ENCODE peak calls at places on chromosomes 3 and 15, in six cellular contexts. E, G, I, D, T and R are unnamed samples.

GRCh38 chr3:4978259-4978965 is 825 bp upstream of the BHLHE40 start:
- DNase-seq in E (peak; percentile 86), G (peak; percentile 85), I (peak; percentile 99), D (peak; percentile 88), T (peak; percentile 97), R (peak; percentile 95)

GRCh38 chr3:128152419-128153155 is 694 bp upstream of the EEFSEC start:
- DNase-seq in E (peak; percentile 80), G (peak; percentile 84), I (no peak), D (no peak), T (no peak), R (no peak)

GRCh38 chr3:11589706-11590105 is 54.0 kb downstream of the VGLL4 start:
- DNase-seq in E (no peak), G (no peak), I (no peak), D (no peak), T (no peak), R (no peak)

GRCh38 chr3:32569540-32570425 is 875 bp downstream of the DYNC1LI1 start:
- DNase-seq in E (peak; percentile 77), G (peak; percentile 52), I (peak; percentile 83), D (no peak), T (no peak), R (peak; percentile 81)

GRCh38 chr3:98745718-98746117 is 17.4 kb upstream of the ST3GAL6 start:
- DNase-seq in E (no peak), G (no peak), I (no peak), D (no peak), T (no peak), R (no peak)

GRCh38 chr3:122298239-122298638 is 26.8 kb upstream of the CSTA start:
- DNase-seq in E (no peak), G (no peak), I (no peak), D (no peak), T (no peak), R (no peak)

GRCh38 chr15:38217788-38218609 is 34.6 kb upstream of the SPRED1 start:
- DNase-seq in E (no peak), G (peak; percentile 81), I (no peak), D (no peak), T (no peak), R (no peak)

GRCh38 chr3:58135712-58136543 is 74.8 kb downstream of the DNASE1L3 start:
- DNase-seq in E (no peak), G (no peak), I (no peak), D (no peak), T (no peak), R (no peak)

GRCh38 chr3:39147711-39148115 is 5.7 kb downstream of the CSRNP1 start:
- DNase-seq in E (no peak), G (no peak), I (no peak), D (no peak), T (no peak), R (no peak)

GRCh38 chr3:99023590-99024192 is 122.2 kb upstream of the DCBLD2 start:
- DNase-seq in E (peak; percentile 36), G (no peak), I (no peak), D (no peak), T (no peak), R (no peak)

GRCh38 chr3:72633101-72633500 is 215.1 kb downstream of the SHQ1 start:
- DNase-seq in E (no peak), G (peak; percentile 53), I (no peak), D (no peak), T (no peak), R (no peak)

GRCh38 chr3:150761831-150762661 is 923 bp downstream of the SIAH2 start:
- DNase-seq in E (peak; percentile 53), G (peak; percentile 55), I (peak; percentile 62), D (peak; percentile 33), T (no peak), R (peak; percentile 76)

GRCh38 chr15:53918180-53919079 is 59.8 kb upstream of the UNC13C start:
- DNase-seq in E (no peak), G (no peak), I (no peak), D (no peak), T (no peak), R (no peak)

GRCh38 chr3:158659454-158660237 is 12.8 kb downstream of the LXN start:
- DNase-seq in E (peak; percentile 61), G (peak; percentile 39), I (no peak), D (no peak), T (no peak), R (peak; percentile 71)

GRCh38 chr15:100919481-100920405 is 586 bp downstream of the LRRK1 start:
- DNase-seq in E (peak; percentile 75), G (no peak), I (peak; percentile 60), D (no peak), T (no peak), R (no peak)

GRCh38 chr15:90030376-90030775 is 29.3 kb downstream of the ZNF710 start:
- DNase-seq in E (no peak), G (no peak), I (no peak), D (no peak), T (no peak), R (no peak)

GRCh38 chr3:55678521-55679216 is 191.6 kb upstream of the WNT5A start:
- DNase-seq in E (no peak), G (no peak), I (no peak), D (peak; percentile 35), T (no peak), R (no peak)

GRCh38 chr3:119643094-119643493 is 17.3 kb downstream of the POPDC2 start:
- DNase-seq in E (no peak), G (no peak), I (no peak), D (no peak), T (no peak), R (no peak)

GRCh38 chr3:32238816-32239637 is 547 bp downstream of the CMTM8 start:
- DNase-seq in E (no peak), G (no peak), I (peak; percentile 64), D (no peak), T (no peak), R (peak; percentile 67)

GRCh38 chr15:73950479-73951043 is 24.3 kb downstream of the LOXL1 start:
- DNase-seq in E (no peak), G (no peak), I (peak; percentile 24), D (no peak), T (no peak), R (no peak)

GRCh38 chr15:51863131-51863530 is 33.7 kb downstream of the TMOD3 start:
- DNase-seq in E (no peak), G (no peak), I (no peak), D (no peak), T (no peak), R (no peak)

GRCh38 chr3:44995142-44995770 is 19.2 kb downstream of the EXOSC7 start:
- DNase-seq in E (peak; percentile 80), G (no peak), I (no peak), D (peak; percentile 57), T (no peak), R (no peak)

GRCh38 chr15:73923488-73924164 is 2.6 kb upstream of the LOXL1 start:
- DNase-seq in E (no peak), G (no peak), I (peak; percentile 14), D (no peak), T (no peak), R (no peak)

GRCh38 chr3:171044828-171045793 is 18.6 kb upstream of the SLC2A2 start:
- DNase-seq in E (no peak), G (peak; percentile 77), I (no peak), D (no peak), T (no peak), R (no peak)

GRCh38 chr15:96268421-96269204 is 61.9 kb upstream of the NR2F2 start:
- DNase-seq in E (no peak), G (peak; percentile 89), I (no peak), D (no peak), T (no peak), R (no peak)

GRCh38 chr3:32840086-32840841 is 22.5 kb downstream of the TRIM71 start:
- DNase-seq in E (no peak), G (no peak), I (no peak), D (no peak), T (no peak), R (no peak)

GRCh38 chr3:25381083-25381482 is 47.0 kb upstream of the RARB start:
- DNase-seq in E (no peak), G (no peak), I (no peak), D (no peak), T (no peak), R (no peak)

GRCh38 chr15:89058376-89058775 is 29.9 kb upstream of the ABHD2 start:
- DNase-seq in E (no peak), G (no peak), I (no peak), D (no peak), T (no peak), R (peak; percentile 55)

GRCh38 chr15:85380860-85381535 is 595 bp downstream of the AKAP13 start:
- DNase-seq in E (peak; percentile 88), G (peak; percentile 41), I (peak; percentile 75), D (no peak), T (no peak), R (peak; percentile 78)

GRCh38 chr15:68487087-68487843 is 55.3 kb upstream of the ITGA11 start:
- DNase-seq in E (no peak), G (no peak), I (no peak), D (no peak), T (peak; percentile 19), R (peak; percentile 83)

GRCh38 chr3:188943591-188943990 is 228.2 kb upstream of the TPRG1 start:
- DNase-seq in E (no peak), G (no peak), I (no peak), D (no peak), T (no peak), R (no peak)
- H3K27ac ChIP-seq in E (no peak overlapping the region), G (no peak overlapping the region), I (peak overlapping the region; percentile 25), D (peak overlapping the region; percentile 99), T (peak overlapping the region; percentile 63), R (peak overlapping the region; percentile 54)

GRCh38 chr15:39239562-39239961 is 341.3 kb upstream of the THBS1 start:
- DNase-seq in E (no peak), G (peak; percentile 67), I (no peak), D (no peak), T (no peak), R (no peak)
- H3K4me1 ChIP-seq in E (peaks cover 23% of the 10 kb centered on the region), G (peaks cover 23% of the 10 kb centered on the region), I (no peaks in the 10 kb centered on the region), D (no peaks in the 10 kb centered on the region), T (no peaks in the 10 kb centered on the region), R (no peaks in the 10 kb centered on the region)

GRCh38 chr15:36738817-36739216 is 159.4 kb downstream of the CDIN1 start:
- DNase-seq in E (no peak), G (no peak), I (no peak), D (no peak), T (no peak), R (no peak)

GRCh38 chr15:36737430-36737891 is 158.0 kb downstream of the CDIN1 start:
- DNase-seq in E (no peak), G (peak; percentile 65), I (no peak), D (no peak), T (no peak), R (no peak)

GRCh38 chr15:36731025-36731424 is 151.6 kb downstream of the CDIN1 start:
- DNase-seq in E (no peak), G (no peak), I (no peak), D (no peak), T (no peak), R (no peak)

DNA sequence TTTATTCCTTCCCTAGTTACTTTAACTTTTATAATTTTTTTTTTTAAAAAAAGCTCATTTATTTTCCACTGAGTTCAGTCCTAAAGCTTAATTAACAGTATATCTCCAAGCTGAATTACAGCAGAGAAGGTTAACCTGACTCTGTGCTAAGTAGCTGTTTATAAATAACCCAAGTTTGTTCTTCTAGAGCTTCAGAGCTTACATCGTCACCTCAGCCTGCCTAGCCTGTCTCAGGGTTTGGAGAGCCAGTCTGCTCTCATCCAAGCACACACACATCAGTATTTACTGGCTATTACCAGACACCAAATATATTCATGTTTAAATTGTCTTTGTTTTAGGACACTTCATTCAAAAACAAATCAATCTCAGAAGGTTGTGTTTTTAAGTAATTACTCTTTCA is 154.9 kb downstream of the CDIN1 start:
- DNase-seq in E (no peak), G (no peak), I (no peak), D (no peak), T (no peak), R (no peak)
- H3K27ac ChIP-seq in E (no peak overlapping the region), G (no peak overlapping the region), I (no peak overlapping the region), D (no peak overlapping the region), T (no peak overlapping the region), R (no peak overlapping the region)

GRCh38 chr3:195181107-195181498 is 89.9 kb downstream of the XXYLT1 start:
- DNase-seq in E (no peak), G (no peak), I (no peak), D (no peak), T (no peak), R (no peak)
- H3K4me1 ChIP-seq in E (peaks cover 43% of the 10 kb centered on the region), G (peaks cover 18% of the 10 kb centered on the region), I (peaks cover 65% of the 10 kb centered on the region), D (peaks cover 7% of the 10 kb centered on the region), T (no peaks in the 10 kb centered on the region), R (no peaks in the 10 kb centered on the region)